ENCODE peak calls at places on chromosomes 13 and 19, in nine cellular contexts. A is breast epithelium; U is left lung; Z is colonic mucosa; J is effector memory CD4-positive, alpha-beta T cell; S is small intestine; K is pancreas; E is CD8-positive, alpha-beta T cell; Y is cardiac muscle cell. V is an unnamed sample. For H3K4me1, the result is how much of the 10 kb centered on the place peaks cover.

GRCh38 chr19:2043864-2044708 is 7.0 kb downstream of the MKNK2 start:
- DNase-seq in Y (no peak), E (no peak), K (no peak), S (no peak), J (no peak), A (no peak), Z (no peak), U (no peak), V (no peak)

GRCh38 chr13:66826398-66826797 is 403.7 kb downstream of the PCDH9 start:
- DNase-seq in K (no peak), J (no peak), Z (no peak), U (no peak), E (no peak), S (no peak), Y (no peak), A (no peak), V (no peak)

GRCh38 chr13:45850020-45850613 is 1.4 kb downstream of the SIAH3 start:
- DNase-seq in Z (no peak), J (no peak), E (no peak), U (no peak), S (no peak), Y (peak), A (no peak), K (no peak), V (no peak)

GRCh38 chr19:19480688-19481087 is 34.7 kb downstream of the TSSK6 start:
- DNase-seq in Y (no peak), K (no peak), E (no peak), S (no peak), J (no peak), A (no peak), U (no peak), Z (no peak), V (no peak)

GRCh38 chr19:17076539-17076919 is 952 bp downstream of the MYO9B start:
- DNase-seq in K (no peak), Y (no peak), U (peak), Z (no peak), A (no peak), E (peak), S (peak), J (no peak), V (no peak)

GRCh38 chr13:100423375-100423774 is 165.2 kb downstream of the GGACT start:
- DNase-seq in Y (no peak), K (no peak), E (no peak), U (no peak), Z (no peak), A (no peak), S (no peak), J (no peak), V (no peak)

GRCh38 chr13:72970956-72971355 is 87.8 kb upstream of the KLF5 start:
- DNase-seq in K (no peak), Y (no peak), U (no peak), A (no peak), E (no peak), S (peak), J (no peak), Z (no peak), V (no peak)

GRCh38 chr13:114005206-114005720 is 31.4 kb upstream of the C13orf46 start:
- DNase-seq in Y (no peak), U (peak), Z (no peak), S (no peak), K (no peak), A (no peak), J (no peak), E (no peak), V (no peak)

GRCh38 chr13:97659602-97660001 is 225.6 kb downstream of the RAP2A start:
- DNase-seq in U (no peak), J (no peak), Y (peak), E (no peak), K (no peak), S (no peak), A (no peak), Z (no peak), V (no peak)

GRCh38 chr19:58498316-58499020 is 13.3 kb downstream of the SLC27A5 start:
- DNase-seq in Z (no peak), S (no peak), U (peak), Y (no peak), E (no peak), J (no peak), A (no peak), K (peak), V (peak)

GRCh38 chr19:32652893-32653625 is 21.9 kb downstream of the ANKRD27 start:
- DNase-seq in Z (peak), J (no peak), Y (peak), A (peak), U (no peak), S (peak), K (peak), E (no peak), V (peak)

GRCh38 chr19:41689993-41690800 is 2.1 kb upstream of the CEACAM7 start:
- DNase-seq in E (no peak), U (no peak), Z (peak), S (no peak), J (no peak), Y (no peak), K (no peak), A (no peak), V (no peak)

GRCh38 chr13:108859202-108860012 is 230.0 kb downstream of the MYO16 start:
- DNase-seq in Z (no peak), Y (peak), E (no peak), K (no peak), U (no peak), A (no peak), J (no peak), S (no peak), V (no peak)

GRCh38 chr19:18292460-18292809 is 11.0 kb upstream of the JUND start:
- DNase-seq in A (no peak), Y (no peak), J (no peak), E (no peak), S (peak), U (no peak), K (no peak), Z (peak), V (no peak)

GRCh38 chr13:26914148-26914547 is 153.6 kb upstream of the GPR12 start:
- DNase-seq in J (no peak), Z (no peak), E (no peak), S (no peak), Y (no peak), U (no peak), K (no peak), A (no peak), V (no peak)

GRCh38 chr13:101639711-101640110 is 187.2 kb downstream of the ITGBL1 start:
- DNase-seq in A (no peak), E (no peak), Z (no peak), S (no peak), U (no peak), K (no peak), Y (no peak), J (no peak), V (no peak)

GRCh38 chr13:50244913-50245574 is 229.8 kb downstream of the KCNRG start:
- DNase-seq in U (no peak), A (no peak), K (no peak), J (peak), Y (no peak), S (peak), Z (peak), E (no peak), V (no peak)

GRCh38 chr19:35347171-35347929 is at the start of gene FFAR1:
- DNase-seq in Y (no peak), S (no peak), A (peak), U (no peak), K (no peak), Z (no peak), J (peak), E (no peak), V (peak)

DNA sequence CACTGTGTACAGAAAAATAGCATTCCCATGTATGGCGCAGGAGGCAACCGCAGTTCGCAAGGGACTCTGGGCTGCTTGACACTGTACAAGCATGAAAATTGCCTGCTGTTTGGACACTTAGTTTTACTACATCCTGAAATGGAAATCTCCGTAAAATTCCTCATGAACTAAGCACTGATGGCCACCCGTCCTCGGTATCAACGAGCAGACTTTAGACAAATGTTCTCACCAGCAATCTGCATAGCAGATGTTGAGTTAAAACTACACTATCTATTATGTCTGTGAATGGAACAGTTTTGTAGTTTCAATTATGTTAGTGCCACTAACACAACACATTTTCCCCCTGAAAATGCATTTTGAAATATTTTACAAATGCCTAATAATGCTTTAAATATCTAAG is 294.7 kb downstream of the DCLK1 start:
- DNase-seq in Z (no peak), S (no peak), Y (no peak), E (no peak), A (no peak), U (no peak), K (no peak), J (no peak), V (no peak)
- H3K4me3 ChIP-seq in Z (no peak), S (no peak), Y (no peak), E (no peak), A (no peak), U (no peak), K (no peak), J (no peak), V (no peak)

GRCh38 chr19:4376245-4376990 is 23.9 kb downstream of the SH3GL1 start:
- DNase-seq in J (no peak), U (no peak), S (no peak), Y (no peak), E (no peak), Z (no peak), K (no peak), A (no peak), V (no peak)
- H3K4me1 ChIP-seq in J (half or more), U (half or more), S (under half), Y (under half), E (half or more), Z (under half), K (half or more), A (under half), V (half or more)

GRCh38 chr13:48319458-48320395 is 16.2 kb downstream of the RB1 start:
- DNase-seq in A (no peak), U (peak), Z (peak), Y (no peak), E (no peak), S (peak), K (no peak), J (no peak), V (no peak)
- H3K4me3 ChIP-seq in A (peak), U (peak), Z (peak), Y (no peak), E (peak), S (peak), K (no peak), J (peak), V (peak)

GRCh38 chr19:55372316-55373081 is 2.2 kb upstream of the IL11 start:
- DNase-seq in S (no peak), A (no peak), Y (no peak), K (no peak), Z (no peak), E (no peak), U (no peak), J (peak), V (no peak)
- H3K4me1 ChIP-seq in S (under half), A (under half), Y (under half), K (under half), Z (under half), E (under half), U (under half), J (under half), V (under half)

GRCh38 chr19:591099-591958 is 1.6 kb downstream of the HCN2 start:
- DNase-seq in U (peak), A (no peak), Y (peak), J (no peak), K (no peak), E (no peak), Z (no peak), S (no peak), V (no peak)
- H3K4me3 ChIP-seq in U (no peak), A (peak), Y (no peak), J (no peak), K (no peak), E (no peak), Z (no peak), S (no peak), V (no peak)

DNA sequence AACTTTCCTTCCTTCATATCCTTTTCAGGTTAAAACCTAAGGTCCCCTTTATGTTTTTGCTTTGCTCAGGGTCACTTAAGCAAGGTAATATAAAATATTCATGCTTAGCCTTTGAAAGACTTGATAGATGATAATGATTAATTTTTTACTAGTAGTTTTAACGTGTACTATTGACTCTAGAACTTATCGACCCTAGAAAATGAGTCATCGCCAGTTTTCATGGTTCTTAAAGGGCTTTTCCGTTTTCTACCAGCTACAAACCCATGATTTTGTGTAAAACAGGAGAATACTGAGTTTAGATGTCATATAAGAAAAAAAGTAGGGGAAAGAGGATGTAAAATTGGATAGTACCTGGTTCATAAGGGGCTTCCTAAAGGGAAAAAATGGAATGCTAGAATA is 75.7 kb downstream of the DHRS12 start:
- DNase-seq in J (no peak), Y (no peak), K (no peak), A (no peak), E (no peak), S (peak), Z (no peak), U (no peak), V (no peak)
- H3K4me1 ChIP-seq in J (under half), Y (under half), K (under half), A (under half), E (under half), S (under half), Z (under half), U (under half), V (under half)

DNA sequence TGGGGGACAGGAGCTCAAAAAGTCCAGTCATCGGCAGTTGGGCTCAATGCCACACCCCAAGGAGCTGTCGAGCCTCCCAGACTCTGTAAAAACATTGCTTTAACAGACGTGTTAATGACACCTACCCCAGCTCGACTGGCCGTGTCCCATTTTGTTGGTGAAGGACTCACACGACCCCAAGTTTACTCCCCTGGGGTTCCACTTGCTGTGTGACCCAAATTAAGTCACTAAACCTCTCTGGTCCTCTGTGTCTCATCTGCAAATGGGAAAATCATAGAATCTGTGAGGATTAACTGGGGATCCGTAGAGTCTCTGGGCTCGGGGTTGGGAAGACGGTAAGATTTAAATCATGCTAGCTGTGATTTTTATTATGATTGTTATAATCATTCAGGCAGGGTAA is 7.1 kb downstream of the GNA15 start:
- DNase-seq in S (no peak), Z (no peak), A (no peak), K (no peak), Y (no peak), E (no peak), J (no peak), U (no peak), V (no peak)
- H3K4me3 ChIP-seq in S (no peak), Z (no peak), A (no peak), K (no peak), Y (no peak), E (no peak), J (no peak), U (no peak), V (no peak)

DNA sequence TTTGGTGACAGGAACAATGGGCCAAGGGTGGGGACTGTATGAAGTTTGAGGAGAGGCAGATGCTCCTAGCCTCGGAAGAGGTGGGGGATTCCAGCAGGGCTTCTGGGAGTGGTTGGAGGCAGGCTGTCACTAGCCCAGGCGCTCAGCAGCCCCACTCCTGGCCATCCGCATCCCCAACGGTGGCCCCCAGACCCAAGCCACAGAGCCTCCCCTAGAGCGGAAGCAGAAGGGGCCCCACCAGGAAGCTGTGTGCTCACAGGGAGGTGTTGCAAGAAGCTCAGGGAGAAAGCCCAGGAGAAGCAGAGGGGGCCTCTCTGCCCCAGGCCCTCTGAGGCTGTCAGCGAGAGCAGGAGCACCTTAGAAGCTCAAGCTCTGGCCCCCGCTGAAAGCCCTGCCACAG is 8.3 kb downstream of the PRAM1 start:
- DNase-seq in S (no peak), K (no peak), Y (no peak), Z (no peak), E (no peak), J (no peak), U (peak), A (no peak), V (no peak)
- H3K4me1 ChIP-seq in S (under half), K (under half), Y (under half), Z (under half), E (under half), J (under half), U (half or more), A (under half), V (under half)

GRCh38 chr13:38180670-38181069 is 169.0 kb upstream of the UFM1 start:
- DNase-seq in A (no peak), Z (no peak), K (no peak), S (no peak), E (no peak), Y (no peak), U (no peak), J (no peak), V (no peak)
- H3K4me3 ChIP-seq in A (no peak), Z (no peak), K (no peak), S (no peak), E (no peak), Y (no peak), U (no peak), J (no peak), V (no peak)

DNA sequence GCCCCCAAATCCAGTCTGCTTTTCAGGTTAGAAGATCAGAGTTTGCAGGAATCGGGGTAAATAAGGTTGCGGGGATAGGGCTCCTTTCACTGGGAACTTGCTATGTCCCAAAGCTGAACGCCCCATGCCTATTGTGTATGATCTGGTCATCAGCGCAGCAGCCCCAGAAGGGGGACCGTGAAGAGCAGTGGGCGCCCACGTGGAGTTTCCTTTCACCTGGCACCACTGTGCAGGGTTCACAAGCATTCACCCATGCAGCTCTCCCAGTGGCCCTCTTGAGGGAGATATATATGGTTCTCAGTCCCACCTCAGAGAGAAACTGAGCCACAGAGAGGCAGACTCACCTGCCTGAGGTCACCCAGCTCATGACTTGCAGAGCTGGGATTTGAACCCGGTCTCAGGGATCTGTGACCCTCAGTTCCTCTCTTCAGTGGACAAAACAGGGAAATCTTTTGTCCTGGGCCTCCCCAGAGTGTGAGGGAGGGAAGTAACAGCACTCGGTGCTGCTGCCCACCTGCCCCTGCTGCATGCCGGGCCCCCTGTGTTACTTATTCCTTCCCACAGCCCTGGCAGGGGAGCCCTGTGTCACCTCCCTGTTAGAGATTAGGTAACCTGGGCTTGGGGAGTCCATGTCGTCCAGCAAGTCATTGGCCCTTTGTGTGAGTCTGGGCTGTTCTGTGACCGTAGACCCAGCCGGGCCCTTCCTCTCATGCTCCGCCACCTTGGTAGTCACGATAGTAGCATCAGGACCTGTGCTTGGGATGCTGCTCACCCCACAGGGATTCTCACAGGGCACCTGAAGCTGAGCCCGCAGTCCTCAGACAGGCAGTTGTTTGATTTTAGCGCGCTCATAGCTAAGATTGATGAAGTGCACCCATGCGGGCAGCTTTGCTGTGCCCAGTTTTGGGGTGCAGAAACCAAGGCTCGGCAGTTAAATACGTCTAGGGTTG is 27.9 kb downstream of the PPP5C start:
- DNase-seq in S (no peak), E (no peak), U (peak), J (no peak), Y (no peak), Z (no peak), A (peak), K (no peak), V (no peak)
- H3K4me1 ChIP-seq in S (under half), E (under half), U (under half), J (under half), Y (under half), Z (under half), A (under half), K (under half), V (under half)